ENCODE peak calls at places on chromosomes 5 and 9, in eight cellular contexts. R is pancreas, L is transverse colon, Z is WERI-Rb-1, B is GM12878, M is lower lobe of right lung, H is astrocyte, S is testis. V is an unnamed sample.

GRCh38 chr5:36724429-36725332 is 118.3 kb downstream of the SLC1A3 start:
- DNase-seq in R (no peak), L (peak), Z (no peak), B (peak), M (peak), H (no peak), S (peak), V (peak)

GRCh38 chr5:167993771-167994170 is 297.7 kb upstream of the WWC1 start:
- DNase-seq in R (no peak), L (no peak), Z (no peak), B (no peak), M (no peak), H (no peak), S (no peak), V (no peak)

GRCh38 chr5:112329429-112330090 is 89.5 kb downstream of the EPB41L4A start:
- DNase-seq in R (no peak), L (no peak), Z (peak), B (peak), M (no peak), H (no peak), S (no peak), V (no peak)

GRCh38 chr9:107131108-107131799 is 151.8 kb upstream of the RAD23B start:
- DNase-seq in R (no peak), L (no peak), Z (peak), B (no peak), M (no peak), H (no peak), S (no peak), V (no peak)

GRCh38 chr9:4559238-4560182 is 69.2 kb downstream of the SLC1A1 start:
- DNase-seq in R (no peak), L (no peak), Z (no peak), B (peak), M (no peak), H (no peak), S (no peak), V (no peak)

GRCh38 chr9:15416880-15417279 is 5.8 kb upstream of the SNAPC3 start:
- DNase-seq in R (no peak), L (peak), Z (peak), B (no peak), M (no peak), H (no peak), S (peak), V (no peak)

GRCh38 chr9:89448381-89448780 is 49.5 kb downstream of the SEMA4D start:
- DNase-seq in R (no peak), L (no peak), Z (no peak), B (no peak), M (no peak), H (no peak), S (no peak), V (no peak)

GRCh38 chr5:124649548-124650501 is 96.6 kb downstream of the ZNF608 start:
- DNase-seq in R (no peak), L (peak), Z (no peak), B (peak), M (peak), H (peak), S (peak), V (peak)

GRCh38 chr5:54295658-54296276 is 14.6 kb downstream of the ARL15 start:
- DNase-seq in R (no peak), L (no peak), Z (no peak), B (no peak), M (no peak), H (no peak), S (no peak), V (no peak)

GRCh38 chr5:89755024-89755423 is 654.5 kb downstream of the CETN3 start:
- DNase-seq in R (no peak), L (no peak), Z (no peak), B (no peak), M (no peak), H (no peak), S (no peak), V (no peak)

GRCh38 chr5:56737002-56737621 is 78.2 kb upstream of the MAP3K1 start:
- DNase-seq in R (no peak), L (no peak), Z (no peak), B (no peak), M (no peak), H (peak), S (no peak), V (no peak)

DNA sequence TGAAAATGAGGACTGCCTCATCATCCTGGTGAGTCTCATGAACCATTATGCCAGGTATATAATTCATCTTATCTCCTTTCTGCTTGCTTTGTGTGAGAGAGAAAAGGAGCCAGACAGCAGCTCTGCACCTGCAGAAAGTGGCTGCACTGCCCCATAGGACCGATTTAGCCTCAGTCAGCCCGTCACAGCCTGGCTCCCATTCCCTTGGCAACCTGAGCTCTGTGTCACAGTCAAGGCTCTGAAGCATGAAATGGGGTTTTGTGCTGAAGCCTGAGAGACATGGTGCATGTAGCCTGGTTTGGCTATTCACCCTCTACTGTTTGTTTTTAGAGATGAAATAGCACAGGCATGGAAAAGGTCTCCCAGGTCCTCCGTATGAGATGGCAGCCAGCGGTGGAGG is 198.3 kb downstream of the KCTD16 start:
- DNase-seq in R (peak), L (no peak), Z (no peak), B (no peak), M (no peak), H (no peak), S (no peak), V (no peak)
- H3K4me3 ChIP-seq in R (no peak), L (no peak), Z (no peak), B (no peak), M (no peak), H (no peak), S (no peak), V (no peak)

GRCh38 chr9:14366071-14366470 is 52.1 kb upstream of the NFIB start:
- DNase-seq in R (no peak), L (no peak), Z (no peak), B (no peak), M (no peak), H (peak), S (no peak), V (no peak)
- H3K4me3 ChIP-seq in R (no peak), L (no peak), Z (no peak), B (no peak), M (no peak), H (peak), S (no peak), V (no peak)

GRCh38 chr5:92514901-92515300 is 1066.1 kb downstream of the NR2F1-AS1 start:
- DNase-seq in R (no peak), L (no peak), Z (no peak), B (no peak), M (no peak), H (no peak), S (no peak), V (no peak)

GRCh38 chr5:92525131-92525530 is 1055.9 kb downstream of the NR2F1-AS1 start:
- DNase-seq in R (no peak), L (no peak), Z (no peak), B (no peak), M (no peak), H (no peak), S (no peak), V (no peak)

GRCh38 chr5:92518318-92518913 is 1062.6 kb downstream of the NR2F1-AS1 start:
- DNase-seq in R (no peak), L (no peak), Z (no peak), B (peak), M (no peak), H (peak), S (no peak), V (no peak)

DNA sequence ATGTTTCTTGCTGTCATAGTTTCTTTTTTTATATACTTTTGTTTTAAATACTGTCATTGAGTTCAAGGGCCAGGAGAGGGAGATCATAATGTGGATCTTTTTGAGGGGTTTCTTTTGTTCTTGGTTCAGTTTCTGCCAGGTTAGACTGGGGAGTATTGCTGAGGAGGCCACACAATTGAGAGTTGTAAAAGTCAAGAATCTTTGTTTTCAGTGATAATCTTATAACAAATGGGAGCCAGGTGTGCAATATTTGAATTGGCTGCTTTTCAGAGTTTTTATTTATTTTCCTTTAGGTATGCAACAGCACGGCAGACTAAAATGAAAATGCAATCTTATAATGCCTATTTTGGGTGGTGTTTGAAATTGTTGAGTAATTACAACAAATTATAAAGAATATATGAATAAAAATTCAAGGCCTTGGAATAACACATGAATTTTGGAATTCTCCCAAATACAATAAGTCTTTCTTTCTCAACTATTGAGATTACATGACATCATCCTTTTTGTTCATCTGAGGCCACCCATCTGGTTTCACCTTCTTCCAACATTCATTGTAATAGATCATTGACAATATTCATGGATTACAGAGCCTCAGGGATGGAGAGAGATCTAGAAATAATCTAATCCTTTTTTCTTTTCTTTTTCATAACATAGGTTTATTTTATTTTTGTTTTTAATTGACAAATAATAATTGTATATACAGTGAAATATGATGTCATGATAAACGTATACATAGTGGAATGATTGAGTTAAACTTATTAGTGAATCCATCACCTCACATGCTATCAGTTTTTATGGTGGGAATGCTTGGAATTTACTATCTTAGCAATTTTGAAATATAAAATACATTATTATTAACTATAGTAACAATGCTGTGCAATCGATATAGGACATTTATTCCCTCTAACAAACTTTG is 1061.0 kb downstream of the NR2F1-AS1 start:
- DNase-seq in R (no peak), L (no peak), Z (no peak), B (no peak), M (no peak), H (peak), S (no peak), V (no peak)
- H3K4me3 ChIP-seq in R (no peak), L (no peak), Z (no peak), B (no peak), M (no peak), H (no peak), S (no peak), V (no peak)

GRCh38 chr9:137174722-137175293 is 3.0 kb upstream of the TMEM210 start:
- DNase-seq in R (no peak), L (no peak), Z (no peak), B (no peak), M (no peak), H (no peak), S (no peak), V (no peak)

GRCh38 chr9:137172907-137173794 is 1.3 kb upstream of the TMEM210 start:
- DNase-seq in R (no peak), L (no peak), Z (no peak), B (no peak), M (no peak), H (no peak), S (no peak), V (no peak)

GRCh38 chr9:137173795-137174664 is 2.2 kb upstream of the TMEM210 start:
- DNase-seq in R (no peak), L (no peak), Z (no peak), B (no peak), M (no peak), H (no peak), S (no peak), V (no peak)

GRCh38 chr9:137176302-137177182 is 4.7 kb upstream of the TMEM210 start:
- DNase-seq in R (no peak), L (peak), Z (no peak), B (no peak), M (no peak), H (no peak), S (peak), V (no peak)

DNA sequence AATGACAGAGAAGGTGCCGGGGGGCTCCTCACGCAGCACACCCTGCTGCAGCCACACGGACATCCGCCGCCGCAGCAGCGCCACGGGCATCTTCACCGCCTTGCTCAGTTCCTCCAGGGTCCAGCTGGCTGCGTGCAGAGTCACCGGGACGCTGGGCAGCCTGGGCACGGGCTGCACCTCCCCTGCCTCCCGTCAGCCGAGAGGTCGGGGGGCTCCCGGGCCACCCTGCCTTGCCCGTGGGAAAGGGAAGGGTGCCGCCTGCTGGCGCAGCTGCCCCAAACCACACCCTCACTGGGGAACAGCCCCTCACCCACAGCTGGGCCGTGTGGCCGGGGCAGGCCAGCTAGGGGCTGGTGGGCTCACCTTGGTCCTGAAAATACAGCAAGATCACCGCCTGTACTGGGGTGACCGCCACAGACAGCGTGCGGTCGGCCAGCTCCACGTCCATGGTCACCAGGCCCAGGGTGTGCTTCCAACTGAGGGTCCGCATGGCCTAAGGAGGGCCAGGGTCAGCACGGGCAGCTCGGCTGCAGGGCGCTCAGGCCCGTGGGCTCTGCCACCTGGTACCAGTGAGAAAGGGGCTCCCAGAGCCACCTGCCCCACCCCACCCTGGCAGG is 3.6 kb upstream of the TMEM210 start:
- DNase-seq in R (no peak), L (no peak), Z (no peak), B (no peak), M (no peak), H (no peak), S (no peak), V (no peak)
- H3K4me3 ChIP-seq in R (no peak), L (no peak), Z (no peak), B (no peak), M (no peak), H (no peak), S (no peak), V (no peak)

GRCh38 chr9:121125590-121125989 is 50.8 kb downstream of the CNTRL start:
- DNase-seq in R (no peak), L (no peak), Z (no peak), B (no peak), M (no peak), H (no peak), S (no peak), V (no peak)

GRCh38 chr9:121121582-121122087 is 46.9 kb downstream of the CNTRL start:
- DNase-seq in R (peak), L (peak), Z (peak), B (peak), M (peak), H (peak), S (peak), V (peak)

GRCh38 chr9:121120386-121120785 is 45.6 kb downstream of the CNTRL start:
- DNase-seq in R (no peak), L (no peak), Z (no peak), B (no peak), M (no peak), H (no peak), S (no peak), V (no peak)

GRCh38 chr9:121123816-121124536 is 49.2 kb downstream of the CNTRL start:
- DNase-seq in R (no peak), L (no peak), Z (no peak), B (no peak), M (no peak), H (no peak), S (no peak), V (no peak)

GRCh38 chr9:121122450-121123032 is 47.8 kb downstream of the CNTRL start:
- DNase-seq in R (no peak), L (no peak), Z (no peak), B (peak), M (no peak), H (no peak), S (no peak), V (no peak)
- H3K4me3 ChIP-seq in R (peak), L (no peak), Z (no peak), B (peak), M (peak), H (peak), S (no peak), V (peak)

GRCh38 chr9:22102347-22103053 is 93.4 kb upstream of the CDKN2B start:
- DNase-seq in R (no peak), L (no peak), Z (no peak), B (no peak), M (no peak), H (no peak), S (no peak), V (no peak)
- H3K4me3 ChIP-seq in R (no peak), L (no peak), Z (no peak), B (no peak), M (no peak), H (no peak), S (no peak), V (no peak)

GRCh38 chr9:37035472-37036236 is 1.6 kb upstream of the PAX5 start:
- DNase-seq in R (no peak), L (no peak), Z (no peak), B (no peak), M (no peak), H (peak), S (no peak), V (no peak)
- H3K4me3 ChIP-seq in R (no peak), L (no peak), Z (no peak), B (peak), M (peak), H (no peak), S (no peak), V (no peak)